ENCODE peak calls at places on chromosome 9, in ten cellular contexts. F is lower leg skin, P is mammary epithelial cell, V is Panc1, X is OCI-LY7, S is WTC11, H is foreskin fibroblast, E is cardiac muscle cell, J is choroid plexus epithelial cell, L is nephron progenitor cell. O is an unnamed sample.

GRCh38 chr9:121718063-121718462 is 66.6 kb downstream of the DAB2IP start:
- DNase-seq in F (no peak), L (peak; percentile 49), X (no peak), P (peak; percentile 62), H (peak; percentile 76), S (no peak), V (no peak), J (no peak), E (peak; percentile 44), O (no peak)

GRCh38 chr9:114250235-114250568 is 72.7 kb upstream of the ORM1 start:
- DNase-seq in V (no peak), E (peak; percentile 83), H (peak; percentile 87), J (peak; percentile 35), F (peak; percentile 61), L (no peak), P (no peak), X (no peak), S (no peak), O (no peak)

GRCh38 chr9:12972608-12973589 is 198.1 kb downstream of the LURAP1L start:
- DNase-seq in L (no peak), J (no peak), X (no peak), F (no peak), S (no peak), H (no peak), E (peak; percentile 74), P (no peak), V (no peak), O (no peak)

GRCh38 chr9:107239474-107239873 is 43.6 kb upstream of the RAD23B start:
- DNase-seq in F (no peak), H (peak; percentile 43), S (no peak), V (no peak), P (peak; percentile 58), X (peak; percentile 53), L (no peak), E (peak; percentile 40), J (peak; percentile 66), O (no peak)

GRCh38 chr9:27196383-27196782 is 87.4 kb downstream of the TEK start:
- DNase-seq in J (no peak), P (peak; percentile 61), H (no peak), F (no peak), X (no peak), L (no peak), S (no peak), E (no peak), V (no peak), O (no peak)

GRCh38 chr9:35520404-35520790 is 30.5 kb downstream of the RUSC2 start:
- DNase-seq in J (peak; percentile 61), F (no peak), X (no peak), E (no peak), H (no peak), P (no peak), V (no peak), L (no peak), S (no peak), O (no peak)

GRCh38 chr9:7405924-7406604 is 393.5 kb downstream of the DMAC1 start:
- DNase-seq in X (no peak), E (no peak), V (no peak), S (no peak), P (no peak), J (no peak), L (no peak), F (no peak), H (no peak), O (no peak)

GRCh38 chr9:137286980-137287383 is 9.5 kb downstream of the TOR4A start:
- DNase-seq in F (no peak), P (peak; percentile 54), S (peak; percentile 75), H (no peak), V (no peak), J (peak; percentile 66), L (peak; percentile 43), E (peak; percentile 47), X (peak; percentile 75), O (no peak)

GRCh38 chr9:137611623-137612609 is 6.4 kb downstream of the ARRDC1 start:
- DNase-seq in P (peak; percentile 97), H (peak; percentile 82), X (peak; percentile 30), L (no peak), E (peak; percentile 57), F (peak; percentile 87), J (peak; percentile 80), S (no peak), V (peak; percentile 60), O (peak; percentile 83)

GRCh38 chr9:13598738-13599137 is 319.2 kb upstream of the MPDZ start:
- DNase-seq in F (no peak), S (no peak), E (no peak), J (peak; percentile 21), H (no peak), P (no peak), X (no peak), V (no peak), L (no peak), O (no peak)

GRCh38 chr9:13956107-13956506 is 357.8 kb downstream of the NFIB start:
- DNase-seq in H (no peak), P (no peak), L (no peak), X (no peak), F (no peak), E (no peak), J (no peak), V (no peak), S (no peak), O (no peak)

GRCh38 chr9:122333169-122333808 is 37.5 kb upstream of the PTGS1 start:
- DNase-seq in S (no peak), L (no peak), F (no peak), H (no peak), E (no peak), J (no peak), P (no peak), V (no peak), X (no peak), O (no peak)

GRCh38 chr9:107484117-107484723 is 5.3 kb downstream of the KLF4 start:
- DNase-seq in S (peak; percentile 19), L (no peak), X (peak; percentile 21), F (peak; percentile 51), H (peak; percentile 71), E (peak; percentile 90), P (peak; percentile 60), V (no peak), J (peak; percentile 91), O (no peak)

GRCh38 chr9:73079326-73079725 is 72.3 kb upstream of the ANXA1 start:
- DNase-seq in V (no peak), E (no peak), P (peak; percentile 77), X (peak; percentile 5), L (no peak), H (no peak), S (no peak), J (no peak), F (no peak), O (no peak)
- TF ChIP-seq CTCF in V (peak; percentile 24), E (no peak), P (peak; percentile 59), X (peak; percentile 40), L (no peak), H (no peak), S (no peak), J (no peak), F (no peak), O (peak; percentile 30)

GRCh38 chr9:99031319-99031718 is 73.6 kb upstream of the TGFBR1 start:
- DNase-seq in H (no peak), E (no peak), V (no peak), F (no peak), S (no peak), J (no peak), X (no peak), P (no peak), L (no peak), O (no peak)
- TF ChIP-seq CTCF in H (no peak), E (no peak), V (no peak), F (no peak), S (no peak), J (no peak), X (no peak), P (no peak), L (no peak), O (no peak)

GRCh38 chr9:118330191-118330986 is 626.2 kb downstream of the TLR4 start:
- DNase-seq in S (peak; percentile 32), L (no peak), J (no peak), F (no peak), P (no peak), X (no peak), V (no peak), E (no peak), H (no peak), O (no peak)
- TF ChIP-seq CTCF in S (no peak), L (no peak), J (no peak), F (no peak), P (no peak), X (no peak), V (no peak), E (no peak), H (no peak), O (no peak)

GRCh38 chr9:28255174-28255573 is 681.9 kb upstream of the C9orf72 start:
- DNase-seq in L (no peak), J (no peak), H (no peak), V (no peak), S (no peak), X (no peak), F (no peak), E (no peak), P (no peak), O (no peak)
- TF ChIP-seq CTCF in L (no peak), J (no peak), H (no peak), V (no peak), S (no peak), X (no peak), F (no peak), E (no peak), P (no peak), O (no peak)

GRCh38 chr9:129887210-129888084 is 52.2 kb downstream of the USP20 start:
- DNase-seq in H (no peak), J (peak; percentile 70), X (peak; percentile 49), E (peak; percentile 74), P (no peak), F (no peak), V (no peak), S (no peak), L (no peak), O (no peak)
- TF ChIP-seq CTCF in H (no peak), J (peak; percentile 57), X (peak; percentile 66), E (peak; percentile 53), P (no peak), F (no peak), V (no peak), S (no peak), L (no peak), O (no peak)

DNA sequence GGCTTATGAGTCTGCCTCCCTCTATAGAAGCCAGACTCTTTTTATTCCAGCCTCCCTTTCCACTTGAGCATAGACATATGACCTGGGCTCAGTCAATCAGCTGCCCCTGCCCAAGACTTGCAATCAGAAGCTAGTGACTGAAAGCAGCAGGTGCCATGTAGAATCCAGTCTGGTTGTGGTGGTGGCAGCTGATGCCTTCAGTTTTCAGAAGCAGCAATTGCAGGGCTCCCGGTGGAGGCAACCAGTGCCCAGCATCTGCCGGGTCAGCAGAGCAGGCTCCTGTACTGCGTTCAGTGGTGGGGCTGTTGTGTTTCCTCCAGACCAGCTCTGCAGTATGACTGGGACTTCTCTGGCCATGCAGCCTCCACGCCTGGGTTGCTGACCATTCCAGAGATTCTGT is 53.9 kb upstream of the PALM2AKAP2 start:
- DNase-seq in E (no peak), X (no peak), H (no peak), V (no peak), P (no peak), F (no peak), L (no peak), S (no peak), J (no peak), O (no peak)
- TF ChIP-seq CTCF in E (no peak), X (no peak), H (no peak), V (no peak), P (no peak), F (no peak), L (no peak), S (no peak), J (no peak), O (no peak)